ENCODE peak calls at places on chromosomes 13 and 19, in four cellular contexts. One of them, this sample, is unnamed.

GRCh38 chr13:85816413-85816812 is 17.2 kb upstream of the SLITRK6 start:
- DNase-seq in neuronal stem cell: no peak
- DNase-seq in IMR-90: no peak
- DNase-seq in H9: no peak
- DNase-seq in this sample: peak; percentile 3

GRCh38 chr13:100491164-100491847 is 97.3 kb downstream of the GGACT start:
- DNase-seq in neuronal stem cell: no peak
- DNase-seq in IMR-90: peak; percentile 63
- DNase-seq in H9: no peak
- DNase-seq in this sample: no peak

GRCh38 chr19:50330365-50331078 is 1.3 kb upstream of the KCNC3 start:
- DNase-seq in neuronal stem cell: peak; percentile 95
- DNase-seq in IMR-90: peak; percentile 1
- DNase-seq in H9: peak; percentile 96
- DNase-seq in this sample: peak; percentile 95

GRCh38 chr13:20769091-20769490 is 4.7 kb downstream of the EEF1AKMT1 start:
- DNase-seq in neuronal stem cell: no peak
- DNase-seq in IMR-90: no peak
- DNase-seq in H9: no peak
- DNase-seq in this sample: no peak

GRCh38 chr13:57631607-57632275 is at the start of gene PCDH17:
- DNase-seq in neuronal stem cell: peak; percentile 54
- DNase-seq in IMR-90: no peak
- DNase-seq in H9: peak; percentile 68
- DNase-seq in this sample: peak; percentile 93

GRCh38 chr19:15893498-15893897 is 4.4 kb downstream of the CYP4F2 start:
- DNase-seq in neuronal stem cell: no peak
- DNase-seq in IMR-90: no peak
- DNase-seq in H9: no peak
- DNase-seq in this sample: no peak

GRCh38 chr13:27636624-27637288 is 15.1 kb downstream of the POLR1D start:
- DNase-seq in neuronal stem cell: no peak
- DNase-seq in IMR-90: peak; percentile 41
- DNase-seq in H9: no peak
- DNase-seq in this sample: no peak

GRCh38 chr19:36876993-36877938 is 26.6 kb downstream of the ZNF345 start:
- DNase-seq in neuronal stem cell: no peak
- DNase-seq in IMR-90: no peak
- DNase-seq in H9: no peak
- DNase-seq in this sample: peak; percentile 28

GRCh38 chr19:44729516-44730033 is 18.9 kb upstream of the BCL3 start:
- DNase-seq in neuronal stem cell: no peak
- DNase-seq in IMR-90: no peak
- DNase-seq in H9: no peak
- DNase-seq in this sample: no peak

GRCh38 chr19:2663920-2664571 is 38.4 kb downstream of the GNG7 start:
- DNase-seq in neuronal stem cell: no peak
- DNase-seq in IMR-90: no peak
- DNase-seq in H9: no peak
- DNase-seq in this sample: no peak

GRCh38 chr13:55497486-55497885 is 1643.2 kb upstream of the PRR20A start:
- DNase-seq in neuronal stem cell: no peak
- DNase-seq in IMR-90: no peak
- DNase-seq in H9: no peak
- DNase-seq in this sample: peak; percentile 74

GRCh38 chr13:97631158-97631557 is 197.2 kb downstream of the RAP2A start:
- DNase-seq in neuronal stem cell: no peak
- DNase-seq in IMR-90: no peak
- DNase-seq in H9: peak; percentile 74
- DNase-seq in this sample: peak; percentile 52

GRCh38 chr19:49441210-49441959 is at the start of gene SLC17A7:
- DNase-seq in neuronal stem cell: peak; percentile 65
- DNase-seq in IMR-90: no peak
- DNase-seq in H9: peak; percentile 91
- DNase-seq in this sample: peak; percentile 68

GRCh38 chr19:43395561-43395960 is 19.1 kb upstream of the TEX101 start:
- DNase-seq in neuronal stem cell: no peak
- DNase-seq in IMR-90: no peak
- DNase-seq in H9: no peak
- DNase-seq in this sample: no peak

GRCh38 chr13:95385808-95386207 is 84.6 kb upstream of the ABCC4 start:
- DNase-seq in neuronal stem cell: no peak
- DNase-seq in IMR-90: no peak
- DNase-seq in H9: no peak
- DNase-seq in this sample: no peak

GRCh38 chr13:65638572-65639168 is 1591.5 kb downstream of the PCDH9 start:
- DNase-seq in neuronal stem cell: peak; percentile 6
- DNase-seq in IMR-90: peak; percentile 63
- DNase-seq in H9: no peak
- DNase-seq in this sample: peak; percentile 60

GRCh38 chr19:12838182-12838890 is at the start of gene MAST1:
- DNase-seq in neuronal stem cell: no peak
- DNase-seq in IMR-90: no peak
- DNase-seq in H9: peak; percentile 65
- DNase-seq in this sample: peak; percentile 66

GRCh38 chr19:2049741-2050348 is 1.2 kb downstream of the MKNK2 start:
- DNase-seq in neuronal stem cell: no peak
- DNase-seq in IMR-90: peak; percentile 61
- DNase-seq in H9: peak; percentile 55
- DNase-seq in this sample: peak; percentile 72

GRCh38 chr19:11597202-11598102 is at the start of gene ZNF627:
- DNase-seq in neuronal stem cell: peak; percentile 97
- DNase-seq in IMR-90: peak; percentile 98
- DNase-seq in H9: peak; percentile 99
- DNase-seq in this sample: peak; percentile 99
- H4K8ac ChIP-seq in neuronal stem cell: peak within 1 kb of the TSS; percentile 93
- H4K8ac ChIP-seq in IMR-90: peak within 1 kb of the TSS; percentile 57
- H4K8ac ChIP-seq in H9: no peak within 1 kb of the TSS
- H4K8ac ChIP-seq in this sample: peak within 1 kb of the TSS; percentile 1

DNA sequence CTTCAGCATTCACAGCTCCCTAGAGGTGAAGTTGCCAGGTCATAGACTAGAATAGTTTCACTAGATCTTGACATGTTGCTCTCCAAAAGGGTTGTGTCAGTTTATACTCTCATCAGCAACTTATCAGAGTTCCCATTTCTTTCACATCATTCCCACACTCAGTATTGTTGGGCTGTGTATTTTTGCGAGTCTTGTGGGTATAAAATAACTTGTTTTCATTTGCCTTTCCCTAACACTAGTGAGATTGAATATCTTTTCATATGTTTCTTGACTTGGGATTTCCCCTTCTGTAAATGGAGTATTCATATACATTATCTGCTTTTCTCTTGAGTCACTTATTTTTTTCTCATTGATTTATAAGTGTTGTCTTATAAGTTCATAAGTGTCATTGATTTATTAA is 55.2 kb upstream of the GPR183 start:
- DNase-seq in neuronal stem cell: no peak
- DNase-seq in IMR-90: no peak
- DNase-seq in H9: no peak
- DNase-seq in this sample: no peak
- H4K8ac ChIP-seq in neuronal stem cell: no peak overlapping the region
- H4K8ac ChIP-seq in IMR-90: no peak overlapping the region
- H4K8ac ChIP-seq in H9: no peak overlapping the region
- H4K8ac ChIP-seq in this sample: no peak overlapping the region

DNA sequence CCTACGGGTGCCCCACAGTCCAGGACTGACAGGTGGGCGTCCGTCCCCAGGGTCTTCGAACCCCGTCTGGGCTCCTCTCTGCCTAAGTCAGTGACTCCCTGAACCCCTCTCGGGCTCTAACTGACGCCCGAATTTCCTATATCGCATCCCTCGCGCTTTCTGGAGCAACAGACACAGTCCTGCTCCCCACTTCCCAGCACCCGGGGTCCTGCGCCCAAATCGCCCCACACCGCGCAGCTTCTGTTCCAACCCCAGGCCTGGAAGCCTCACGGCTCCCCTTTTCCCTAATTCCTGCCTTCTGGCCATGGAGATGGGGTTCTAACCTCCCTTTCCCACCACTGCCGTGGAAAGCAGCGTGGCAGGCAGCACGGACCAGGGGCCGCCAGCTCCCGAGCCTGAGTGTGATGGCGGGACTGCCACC is 1.6 kb upstream of the GRTP1 start:
- DNase-seq in neuronal stem cell: no peak
- DNase-seq in IMR-90: no peak
- DNase-seq in H9: no peak
- DNase-seq in this sample: no peak
- H4K8ac ChIP-seq in neuronal stem cell: no peak overlapping the region
- H4K8ac ChIP-seq in IMR-90: no peak overlapping the region
- H4K8ac ChIP-seq in H9: no peak overlapping the region
- H4K8ac ChIP-seq in this sample: no peak overlapping the region

GRCh38 chr13:110652231-110652730 is 36.9 kb downstream of the NAXD start:
- DNase-seq in neuronal stem cell: no peak
- DNase-seq in IMR-90: no peak
- DNase-seq in H9: no peak
- DNase-seq in this sample: no peak
- H4K8ac ChIP-seq in neuronal stem cell: no peak overlapping the region
- H4K8ac ChIP-seq in IMR-90: no peak overlapping the region
- H4K8ac ChIP-seq in H9: peak overlapping the region; percentile 19
- H4K8ac ChIP-seq in this sample: no peak overlapping the region

GRCh38 chr19:40057166-40057565 is 1.1 kb upstream of the ZNF780B start:
- DNase-seq in neuronal stem cell: no peak
- DNase-seq in IMR-90: no peak
- DNase-seq in H9: no peak
- DNase-seq in this sample: no peak
- H4K8ac ChIP-seq in neuronal stem cell: no peak overlapping the region
- H4K8ac ChIP-seq in IMR-90: no peak overlapping the region
- H4K8ac ChIP-seq in H9: no peak overlapping the region
- H4K8ac ChIP-seq in this sample: no peak overlapping the region

DNA sequence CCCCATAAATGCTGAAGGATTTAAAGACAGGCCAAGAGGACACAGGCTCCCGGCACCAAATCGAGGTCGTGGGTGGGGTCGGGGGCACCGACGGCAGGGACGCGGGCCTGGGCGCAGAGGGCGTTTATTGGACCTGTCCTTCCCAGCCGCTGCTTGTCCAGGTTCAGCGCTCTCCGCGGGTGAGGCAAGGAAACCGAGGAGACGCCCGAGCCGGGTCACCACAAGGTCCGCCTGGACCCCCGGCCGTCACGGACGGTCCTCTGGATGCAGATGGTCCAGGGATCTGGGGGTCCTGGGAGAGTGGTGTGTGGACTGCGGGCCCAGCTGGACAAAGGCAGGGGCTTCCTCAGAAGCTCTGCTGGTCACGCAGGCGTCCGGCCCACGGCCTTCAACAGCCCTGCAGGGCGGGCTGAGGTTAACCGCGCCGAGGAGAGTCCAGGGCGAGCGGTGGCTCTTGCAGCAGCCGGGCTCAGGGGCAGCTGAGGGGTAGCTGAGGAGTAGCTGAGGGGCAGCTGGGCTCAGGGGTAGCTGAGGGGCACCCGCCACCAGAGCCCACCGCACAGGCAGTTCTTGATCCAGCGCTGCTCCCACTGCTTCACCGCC is 8.5 kb downstream of the CFD start:
- DNase-seq in neuronal stem cell: no peak
- DNase-seq in IMR-90: no peak
- DNase-seq in H9: no peak
- DNase-seq in this sample: no peak
- H4K8ac ChIP-seq in neuronal stem cell: no peak overlapping the region
- H4K8ac ChIP-seq in IMR-90: no peak overlapping the region
- H4K8ac ChIP-seq in H9: no peak overlapping the region
- H4K8ac ChIP-seq in this sample: no peak overlapping the region

DNA sequence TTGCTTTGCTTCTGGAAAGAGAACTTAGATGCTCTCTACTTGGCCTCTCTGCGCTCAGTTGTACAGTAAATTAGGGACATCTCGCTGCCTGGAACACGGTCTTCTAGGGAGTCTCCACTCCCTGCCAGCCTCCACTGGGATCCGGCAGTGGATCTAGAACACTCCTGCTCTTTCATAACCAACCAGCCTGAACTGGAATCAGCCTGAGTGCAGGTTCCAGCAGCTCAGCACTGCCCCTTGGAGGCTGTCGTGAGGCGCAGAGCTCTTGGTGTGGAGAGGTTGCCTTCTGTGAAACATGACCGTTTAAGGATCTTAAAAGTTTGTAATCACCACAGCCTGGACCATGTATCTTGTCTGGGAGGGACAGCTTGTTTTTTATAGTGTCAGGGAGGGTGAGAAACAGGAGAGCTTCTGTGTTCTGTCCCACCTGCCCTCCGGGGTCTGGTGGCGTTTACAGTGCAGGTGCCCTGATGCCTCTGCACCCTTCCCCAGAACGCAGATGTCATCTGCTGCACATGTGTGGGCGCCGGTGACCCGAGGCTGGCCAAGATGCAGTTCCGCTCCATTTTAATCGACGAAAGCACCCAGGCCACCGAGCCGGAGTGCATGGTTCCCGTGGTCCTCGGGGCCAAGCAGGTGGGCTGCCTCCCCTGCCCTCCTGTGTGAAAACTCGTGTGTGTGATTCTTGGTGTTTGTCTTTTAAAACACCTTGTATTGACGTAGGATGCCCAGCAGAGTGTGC is 24.8 kb downstream of the UPF1 start:
- DNase-seq in neuronal stem cell: no peak
- DNase-seq in IMR-90: no peak
- DNase-seq in H9: no peak
- DNase-seq in this sample: peak; percentile 43
- H4K8ac ChIP-seq in neuronal stem cell: no peak overlapping the region
- H4K8ac ChIP-seq in IMR-90: no peak overlapping the region
- H4K8ac ChIP-seq in H9: no peak overlapping the region
- H4K8ac ChIP-seq in this sample: no peak overlapping the region

DNA sequence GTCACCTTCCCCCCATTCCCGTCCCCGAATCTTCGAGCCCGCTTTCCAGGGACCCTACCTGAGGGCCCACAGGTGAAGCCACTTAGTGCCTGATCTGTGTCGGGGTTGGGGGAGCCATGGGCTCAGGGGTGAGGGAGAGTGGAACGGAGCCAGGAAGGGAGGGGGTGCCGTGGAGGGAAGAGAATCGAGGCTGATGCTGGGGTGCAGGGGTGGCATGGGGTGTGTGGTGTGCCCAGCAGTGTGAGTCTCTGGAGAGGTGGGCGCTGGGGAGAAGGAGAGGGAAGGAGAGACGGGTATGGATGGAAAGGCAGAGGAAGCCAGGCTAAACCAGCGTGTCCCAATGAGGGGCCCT is 1.1 kb upstream of the HPN start:
- DNase-seq in neuronal stem cell: no peak
- DNase-seq in IMR-90: no peak
- DNase-seq in H9: no peak
- DNase-seq in this sample: no peak
- H4K8ac ChIP-seq in neuronal stem cell: no peak overlapping the region
- H4K8ac ChIP-seq in IMR-90: no peak overlapping the region
- H4K8ac ChIP-seq in H9: no peak overlapping the region
- H4K8ac ChIP-seq in this sample: no peak overlapping the region